ENCODE peak calls at places on chromosomes 16 and 17, in nine cellular contexts. W is activated gamma-delta T cell treated with Interleukin-2 at 50 U/mL for 16 hours; J is hypothalamus; U is pulmonary artery endothelial cell; G is CMK; F is GM03348; X is activated naive CD4-positive, alpha-beta T cell treated with anti-CD3 and anti-CD28 coated beads for 36 hours; L is GF-D8; E is Kasumi-1. Z is an unnamed sample.

GRCh38 chr16:66357523-66357928 is 9.0 kb upstream of the CDH5 start:
- DNase-seq in L (no peak), F (peak), J (no peak), E (peak), U (no peak), X (peak), W (no peak), G (no peak), Z (peak)

GRCh38 chr16:47067203-47067602 is 76.5 kb downstream of the NETO2 start:
- DNase-seq in U (no peak), E (no peak), F (no peak), L (no peak), W (no peak), J (no peak), X (no peak), G (no peak), Z (no peak)

GRCh38 chr16:69712914-69713581 is 13.3 kb downstream of the NQO1 start:
- DNase-seq in W (no peak), E (no peak), U (no peak), L (no peak), F (no peak), G (no peak), X (no peak), J (no peak), Z (no peak)

GRCh38 chr16:49859139-49859947 is 3.4 kb upstream of the ZNF423 start:
- DNase-seq in F (peak), L (no peak), U (no peak), E (peak), X (peak), G (no peak), J (no peak), W (no peak), Z (no peak)

GRCh38 chr17:14211778-14212177 is 24.9 kb downstream of the CDRT15 start:
- DNase-seq in L (no peak), X (peak), F (no peak), G (no peak), J (no peak), U (no peak), W (peak), E (no peak), Z (no peak)

GRCh38 chr16:81833751-81834150 is 54.7 kb downstream of the PLCG2 start:
- DNase-seq in U (no peak), E (no peak), J (no peak), X (no peak), F (no peak), W (no peak), L (no peak), G (no peak), Z (no peak)

GRCh38 chr17:3535253-3535995 is 22.2 kb downstream of the TRPV3 start:
- DNase-seq in J (no peak), U (no peak), X (peak), L (no peak), E (peak), F (peak), W (peak), G (peak), Z (peak)

GRCh38 chr17:3890082-3890892 is 2.6 kb downstream of the CAMKK1 start:
- DNase-seq in G (no peak), W (no peak), J (peak), L (no peak), F (peak), E (no peak), U (no peak), X (no peak), Z (no peak)

GRCh38 chr16:1163567-1164055 is 10.7 kb downstream of the CACNA1H start:
- DNase-seq in G (no peak), J (peak), W (no peak), L (no peak), X (no peak), F (no peak), U (no peak), E (no peak), Z (peak)

GRCh38 chr17:8629371-8630226 is 926 bp downstream of the MYH10 start:
- DNase-seq in J (no peak), E (no peak), G (no peak), W (peak), L (no peak), U (no peak), X (peak), F (peak), Z (no peak)

GRCh38 chr17:73645050-73645871 is 1.0 kb upstream of the SDK2 start:
- DNase-seq in F (peak), E (peak), X (peak), G (no peak), W (peak), L (no peak), J (no peak), U (no peak), Z (no peak)

GRCh38 chr17:7897773-7898172 is 9.2 kb downstream of the CHD3 start:
- DNase-seq in E (peak), G (no peak), W (no peak), X (peak), U (no peak), J (no peak), L (no peak), F (peak), Z (peak)

GRCh38 chr17:50424246-50425000 is 1.6 kb upstream of the ACSF2 start:
- DNase-seq in E (no peak), L (no peak), U (no peak), J (no peak), W (no peak), X (no peak), G (no peak), F (no peak), Z (no peak)

GRCh38 chr17:82200743-82201497 is 11.7 kb downstream of the CCDC57 start:
- DNase-seq in J (no peak), U (no peak), E (peak), X (peak), L (peak), W (peak), G (peak), F (no peak), Z (peak)

GRCh38 chr17:79988163-79988971 is 47.3 kb downstream of the TBC1D16 start:
- DNase-seq in G (no peak), L (no peak), X (no peak), E (no peak), F (peak), W (no peak), J (no peak), U (peak), Z (no peak)

GRCh38 chr16:59400830-59401229 is 666.7 kb upstream of the GOT2 start:
- DNase-seq in U (no peak), F (no peak), L (no peak), X (no peak), W (no peak), G (no peak), J (no peak), E (no peak), Z (no peak)